ENCODE peak calls at places on chromosomes 5 and 9, in six cellular contexts. One of them, this sample, is unnamed.

GRCh38 chr9:100216178-100216787 is 117.2 kb downstream of the INVS start:
- DNase-seq in activated CD8-positive, alpha-beta T cell treated with anti-CD3 and anti-CD28 coated beads for 36 hours: peak
- DNase-seq in AG04449: no peak
- DNase-seq in NB4: peak
- DNase-seq in GM10248: peak
- DNase-seq in thoracic aorta: no peak
- DNase-seq in this sample: peak

GRCh38 chr5:151899400-151899799 is 25.3 kb downstream of the GLRA1 start:
- DNase-seq in AG04449: no peak
- DNase-seq in activated CD8-positive, alpha-beta T cell treated with anti-CD3 and anti-CD28 coated beads for 36 hours: no peak
- DNase-seq in NB4: no peak
- DNase-seq in thoracic aorta: no peak
- DNase-seq in GM10248: no peak
- DNase-seq in this sample: no peak

GRCh38 chr5:21810737-21811316 is 1042.3 kb downstream of the CDH12 start:
- DNase-seq in thoracic aorta: no peak
- DNase-seq in NB4: peak
- DNase-seq in GM10248: no peak
- DNase-seq in activated CD8-positive, alpha-beta T cell treated with anti-CD3 and anti-CD28 coated beads for 36 hours: no peak
- DNase-seq in AG04449: no peak
- DNase-seq in this sample: peak

GRCh38 chr5:38265546-38266179 is 7.3 kb downstream of the EGFLAM start:
- DNase-seq in thoracic aorta: no peak
- DNase-seq in activated CD8-positive, alpha-beta T cell treated with anti-CD3 and anti-CD28 coated beads for 36 hours: peak
- DNase-seq in GM10248: peak
- DNase-seq in AG04449: no peak
- DNase-seq in NB4: peak
- DNase-seq in this sample: peak

GRCh38 chr5:21661129-21661528 is 1192.0 kb downstream of the CDH12 start:
- DNase-seq in activated CD8-positive, alpha-beta T cell treated with anti-CD3 and anti-CD28 coated beads for 36 hours: no peak
- DNase-seq in GM10248: no peak
- DNase-seq in NB4: no peak
- DNase-seq in AG04449: peak
- DNase-seq in thoracic aorta: no peak
- DNase-seq in this sample: no peak

GRCh38 chr5:76810236-76810635 is 8.6 kb upstream of the F2RL1 start:
- DNase-seq in NB4: no peak
- DNase-seq in thoracic aorta: no peak
- DNase-seq in GM10248: no peak
- DNase-seq in AG04449: no peak
- DNase-seq in activated CD8-positive, alpha-beta T cell treated with anti-CD3 and anti-CD28 coated beads for 36 hours: no peak
- DNase-seq in this sample: no peak

GRCh38 chr5:91011029-91011428 is 372.1 kb downstream of the ARRDC3 start:
- DNase-seq in activated CD8-positive, alpha-beta T cell treated with anti-CD3 and anti-CD28 coated beads for 36 hours: no peak
- DNase-seq in GM10248: no peak
- DNase-seq in AG04449: no peak
- DNase-seq in NB4: no peak
- DNase-seq in thoracic aorta: no peak
- DNase-seq in this sample: no peak

GRCh38 chr9:113155911-113156559 is 5.2 kb downstream of the SLC31A2 start:
- DNase-seq in activated CD8-positive, alpha-beta T cell treated with anti-CD3 and anti-CD28 coated beads for 36 hours: peak
- DNase-seq in thoracic aorta: no peak
- DNase-seq in GM10248: no peak
- DNase-seq in NB4: peak
- DNase-seq in AG04449: no peak
- DNase-seq in this sample: no peak

GRCh38 chr5:121968910-121969607 is 7.3 kb downstream of the SRFBP1 start:
- DNase-seq in activated CD8-positive, alpha-beta T cell treated with anti-CD3 and anti-CD28 coated beads for 36 hours: no peak
- DNase-seq in thoracic aorta: no peak
- DNase-seq in GM10248: no peak
- DNase-seq in NB4: no peak
- DNase-seq in AG04449: peak
- DNase-seq in this sample: no peak

GRCh38 chr9:23541976-23542375 is 284.1 kb downstream of the ELAVL2 start:
- DNase-seq in GM10248: no peak
- DNase-seq in thoracic aorta: no peak
- DNase-seq in NB4: no peak
- DNase-seq in AG04449: no peak
- DNase-seq in activated CD8-positive, alpha-beta T cell treated with anti-CD3 and anti-CD28 coated beads for 36 hours: no peak
- DNase-seq in this sample: no peak

GRCh38 chr5:67826296-67826695 is 389.3 kb upstream of the PIK3R1 start:
- DNase-seq in NB4: no peak
- DNase-seq in AG04449: no peak
- DNase-seq in thoracic aorta: no peak
- DNase-seq in activated CD8-positive, alpha-beta T cell treated with anti-CD3 and anti-CD28 coated beads for 36 hours: no peak
- DNase-seq in GM10248: no peak
- DNase-seq in this sample: no peak

GRCh38 chr9:85524531-85524930 is 217.2 kb downstream of the AGTPBP1 start:
- DNase-seq in activated CD8-positive, alpha-beta T cell treated with anti-CD3 and anti-CD28 coated beads for 36 hours: no peak
- DNase-seq in AG04449: no peak
- DNase-seq in NB4: no peak
- DNase-seq in thoracic aorta: no peak
- DNase-seq in GM10248: no peak
- DNase-seq in this sample: no peak

GRCh38 chr5:134422791-134423365 is 11.2 kb upstream of the CDKN2AIPNL start:
- DNase-seq in activated CD8-positive, alpha-beta T cell treated with anti-CD3 and anti-CD28 coated beads for 36 hours: no peak
- DNase-seq in thoracic aorta: no peak
- DNase-seq in GM10248: no peak
- DNase-seq in AG04449: no peak
- DNase-seq in NB4: no peak
- DNase-seq in this sample: no peak

GRCh38 chr9:115513148-115513547 is 395.2 kb upstream of the TNC start:
- DNase-seq in NB4: no peak
- DNase-seq in GM10248: no peak
- DNase-seq in activated CD8-positive, alpha-beta T cell treated with anti-CD3 and anti-CD28 coated beads for 36 hours: no peak
- DNase-seq in AG04449: no peak
- DNase-seq in thoracic aorta: no peak
- DNase-seq in this sample: no peak

GRCh38 chr5:55578771-55579170 is 44.0 kb upstream of the PLPP1 start:
- DNase-seq in NB4: no peak
- DNase-seq in thoracic aorta: no peak
- DNase-seq in AG04449: no peak
- DNase-seq in activated CD8-positive, alpha-beta T cell treated with anti-CD3 and anti-CD28 coated beads for 36 hours: no peak
- DNase-seq in GM10248: no peak
- DNase-seq in this sample: no peak

GRCh38 chr9:127673234-127673633 is 33.6 kb upstream of the CFAP157 start:
- DNase-seq in activated CD8-positive, alpha-beta T cell treated with anti-CD3 and anti-CD28 coated beads for 36 hours: no peak
- DNase-seq in AG04449: no peak
- DNase-seq in NB4: no peak
- DNase-seq in thoracic aorta: no peak
- DNase-seq in GM10248: no peak
- DNase-seq in this sample: no peak
- TF ChIP-seq CTCF in activated CD8-positive, alpha-beta T cell treated with anti-CD3 and anti-CD28 coated beads for 36 hours: no peak
- TF ChIP-seq CTCF in AG04449: no peak
- TF ChIP-seq CTCF in NB4: no peak
- TF ChIP-seq CTCF in thoracic aorta: no peak
- TF ChIP-seq CTCF in GM10248: no peak
- TF ChIP-seq CTCF in this sample: no peak

DNA sequence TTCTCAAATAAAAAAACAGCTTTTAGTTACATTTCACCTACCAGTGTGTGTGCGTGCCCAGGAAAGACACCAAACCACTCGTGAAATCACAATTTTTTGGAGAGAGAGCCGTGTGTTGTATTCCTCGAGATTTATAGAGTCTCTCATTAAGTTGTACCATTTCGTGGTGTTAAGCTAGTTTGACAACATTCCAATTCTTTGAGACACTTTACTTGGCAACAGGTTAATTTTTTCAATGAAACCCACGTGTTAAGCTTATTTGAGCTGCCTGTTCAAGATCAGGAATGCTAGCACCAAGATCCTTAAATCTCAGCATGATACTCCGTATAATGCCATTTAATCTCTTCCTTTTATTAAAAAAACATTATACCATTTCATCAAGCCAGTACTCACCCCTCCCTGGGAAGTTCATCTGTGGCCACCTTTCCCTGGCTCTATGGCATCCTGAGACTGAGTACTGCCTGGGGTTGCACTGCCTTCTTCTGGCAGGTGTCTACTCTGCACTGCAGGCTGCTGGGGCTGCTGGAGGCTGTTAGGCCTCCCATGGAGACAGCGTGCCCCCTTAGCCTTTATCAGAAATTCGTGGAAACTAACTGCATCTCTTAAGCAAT is 143.7 kb downstream of the ARHGAP26 start:
- DNase-seq in NB4: no peak
- DNase-seq in thoracic aorta: no peak
- DNase-seq in AG04449: no peak
- DNase-seq in activated CD8-positive, alpha-beta T cell treated with anti-CD3 and anti-CD28 coated beads for 36 hours: no peak
- DNase-seq in GM10248: no peak
- DNase-seq in this sample: no peak
- TF ChIP-seq CTCF in NB4: no peak
- TF ChIP-seq CTCF in thoracic aorta: no peak
- TF ChIP-seq CTCF in AG04449: no peak
- TF ChIP-seq CTCF in activated CD8-positive, alpha-beta T cell treated with anti-CD3 and anti-CD28 coated beads for 36 hours: no peak
- TF ChIP-seq CTCF in GM10248: no peak
- TF ChIP-seq CTCF in this sample: no peak

DNA sequence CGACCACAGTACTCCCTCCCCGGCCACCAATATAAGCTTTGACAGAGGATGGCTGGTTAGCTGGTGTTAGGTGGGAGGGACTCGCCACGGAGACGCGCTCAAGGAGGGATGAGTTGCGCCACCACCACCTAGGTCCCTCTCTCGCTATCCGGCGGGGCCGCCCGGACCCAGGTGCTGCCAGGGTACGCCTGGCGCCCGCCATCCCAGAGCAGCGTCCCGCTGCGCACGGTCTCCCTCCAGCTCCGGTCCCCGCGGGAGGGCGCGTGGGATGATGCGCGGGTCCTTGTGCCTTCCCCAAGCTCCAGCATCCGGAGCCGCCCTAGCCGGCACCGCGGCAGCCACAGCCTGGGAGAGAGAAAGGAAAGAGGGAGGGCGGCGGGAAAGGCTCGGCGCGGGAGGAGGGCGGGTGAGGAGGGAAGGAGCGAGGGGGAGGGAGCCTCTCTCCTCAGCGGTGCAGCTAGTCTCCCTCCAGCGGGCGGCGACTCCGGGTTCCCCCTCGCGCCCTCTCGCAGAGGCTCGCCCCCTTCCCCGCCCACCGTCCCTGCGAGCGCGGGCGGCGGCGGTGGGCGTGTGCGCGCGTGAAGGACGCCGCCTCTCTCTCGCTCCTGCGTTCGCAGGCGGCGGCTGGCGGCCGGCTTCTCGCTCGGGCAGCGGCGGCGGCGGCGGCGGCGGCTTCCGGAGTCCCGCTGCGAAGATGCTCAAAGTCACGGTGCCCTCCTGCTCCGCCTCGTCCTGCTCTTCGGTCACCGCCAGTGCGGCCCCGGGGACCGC is at the start of gene CAMK4:
- DNase-seq in AG04449: no peak
- DNase-seq in NB4: peak
- DNase-seq in GM10248: peak
- DNase-seq in thoracic aorta: no peak
- DNase-seq in activated CD8-positive, alpha-beta T cell treated with anti-CD3 and anti-CD28 coated beads for 36 hours: peak
- DNase-seq in this sample: peak
- TF ChIP-seq CTCF in AG04449: peak
- TF ChIP-seq CTCF in NB4: no peak
- TF ChIP-seq CTCF in GM10248: peak
- TF ChIP-seq CTCF in thoracic aorta: no peak
- TF ChIP-seq CTCF in activated CD8-positive, alpha-beta T cell treated with anti-CD3 and anti-CD28 coated beads for 36 hours: peak
- TF ChIP-seq CTCF in this sample: peak

GRCh38 chr5:57082441-57083067 is 91.3 kb upstream of the GPBP1 start:
- DNase-seq in AG04449: no peak
- DNase-seq in thoracic aorta: no peak
- DNase-seq in activated CD8-positive, alpha-beta T cell treated with anti-CD3 and anti-CD28 coated beads for 36 hours: no peak
- DNase-seq in NB4: peak
- DNase-seq in GM10248: no peak
- DNase-seq in this sample: no peak
- TF ChIP-seq CTCF in AG04449: no peak
- TF ChIP-seq CTCF in thoracic aorta: no peak
- TF ChIP-seq CTCF in activated CD8-positive, alpha-beta T cell treated with anti-CD3 and anti-CD28 coated beads for 36 hours: no peak
- TF ChIP-seq CTCF in NB4: peak
- TF ChIP-seq CTCF in GM10248: no peak
- TF ChIP-seq CTCF in this sample: no peak